ENCODE peak calls at places on chromosome 5, in four cellular contexts. One of them, this sample, is unnamed. For H3K36me3 and H3K27me3, the result is how much of the 10 kb centered on the place peaks cover.

GRCh38 chr5:88394531-88395185 is 126.0 kb upstream of the TMEM161B start:
- DNase-seq in PC-9: no peak
- DNase-seq in astrocyte: peak
- DNase-seq in gastrocnemius medialis: no peak
- DNase-seq in this sample: no peak

GRCh38 chr5:317086-317811 is 4.3 kb upstream of the AHRR start:
- DNase-seq in PC-9: peak
- DNase-seq in astrocyte: peak
- DNase-seq in gastrocnemius medialis: no peak
- DNase-seq in this sample: peak

GRCh38 chr5:75054110-75054930 is 2.0 kb upstream of the GCNT4 start:
- DNase-seq in PC-9: peak
- DNase-seq in astrocyte: peak
- DNase-seq in gastrocnemius medialis: peak
- DNase-seq in this sample: peak

GRCh38 chr5:143066556-143067281 is 296.5 kb downstream of the ARHGAP26 start:
- DNase-seq in PC-9: no peak
- DNase-seq in astrocyte: no peak
- DNase-seq in gastrocnemius medialis: peak
- DNase-seq in this sample: no peak

GRCh38 chr5:180084638-180085561 is 13.3 kb upstream of the RNF130 start:
- DNase-seq in PC-9: peak
- DNase-seq in astrocyte: no peak
- DNase-seq in gastrocnemius medialis: no peak
- DNase-seq in this sample: peak

GRCh38 chr5:40432836-40433235 is 246.9 kb upstream of the PTGER4 start:
- DNase-seq in PC-9: no peak
- DNase-seq in astrocyte: no peak
- DNase-seq in gastrocnemius medialis: no peak
- DNase-seq in this sample: no peak

GRCh38 chr5:9090381-9091026 is 455.4 kb downstream of the SEMA5A start:
- DNase-seq in PC-9: no peak
- DNase-seq in astrocyte: no peak
- DNase-seq in gastrocnemius medialis: no peak
- DNase-seq in this sample: no peak

GRCh38 chr5:53478411-53479044 is 1.9 kb upstream of the FST start:
- DNase-seq in PC-9: peak
- DNase-seq in astrocyte: peak
- DNase-seq in gastrocnemius medialis: no peak
- DNase-seq in this sample: peak

GRCh38 chr5:17816947-17817346 is 182.7 kb downstream of the TAF11L14 start:
- DNase-seq in PC-9: no peak
- DNase-seq in astrocyte: peak
- DNase-seq in gastrocnemius medialis: no peak
- DNase-seq in this sample: no peak

GRCh38 chr5:180603076-180603591 is 11.8 kb upstream of the SCGB3A1 start:
- DNase-seq in PC-9: no peak
- DNase-seq in astrocyte: no peak
- DNase-seq in gastrocnemius medialis: no peak
- DNase-seq in this sample: no peak

GRCh38 chr5:149040421-149040820 is 22.4 kb downstream of the SH3TC2 start:
- DNase-seq in PC-9: no peak
- DNase-seq in astrocyte: peak
- DNase-seq in gastrocnemius medialis: no peak
- DNase-seq in this sample: no peak

GRCh38 chr5:65172486-65173129 is 309.1 kb downstream of the ADAMTS6 start:
- DNase-seq in PC-9: no peak
- DNase-seq in astrocyte: peak
- DNase-seq in gastrocnemius medialis: no peak
- DNase-seq in this sample: peak

GRCh38 chr5:13477118-13477737 is 467.3 kb downstream of the DNAH5 start:
- DNase-seq in PC-9: peak
- DNase-seq in astrocyte: peak
- DNase-seq in gastrocnemius medialis: no peak
- DNase-seq in this sample: peak

GRCh38 chr5:39448504-39449128 is 23.8 kb upstream of the DAB2 start:
- DNase-seq in PC-9: no peak
- DNase-seq in astrocyte: no peak
- DNase-seq in gastrocnemius medialis: peak
- DNase-seq in this sample: no peak

GRCh38 chr5:78211052-78211451 is 83.4 kb downstream of the AP3B1 start:
- DNase-seq in PC-9: no peak
- DNase-seq in astrocyte: no peak
- DNase-seq in gastrocnemius medialis: no peak
- DNase-seq in this sample: no peak

GRCh38 chr5:127009784-127010183 is 20.6 kb downstream of the MARCHF3 start:
- DNase-seq in PC-9: no peak
- DNase-seq in astrocyte: no peak
- DNase-seq in gastrocnemius medialis: no peak
- DNase-seq in this sample: no peak

GRCh38 chr5:1975898-1976765 is 93.4 kb upstream of the IRX4 start:
- DNase-seq in PC-9: no peak
- DNase-seq in astrocyte: no peak
- DNase-seq in gastrocnemius medialis: no peak
- DNase-seq in this sample: no peak

GRCh38 chr5:27476356-27476988 is 438.1 kb upstream of the CDH9 start:
- DNase-seq in PC-9: no peak
- DNase-seq in astrocyte: no peak
- DNase-seq in gastrocnemius medialis: no peak
- DNase-seq in this sample: no peak

GRCh38 chr5:133457439-133457838 is 154.9 kb downstream of the FSTL4 start:
- DNase-seq in PC-9: no peak
- DNase-seq in astrocyte: no peak
- DNase-seq in gastrocnemius medialis: no peak
- DNase-seq in this sample: no peak

GRCh38 chr5:138230261-138230660 is 17.1 kb upstream of the CDC23 start:
- DNase-seq in PC-9: no peak
- DNase-seq in astrocyte: peak
- DNase-seq in gastrocnemius medialis: no peak
- DNase-seq in this sample: peak

GRCh38 chr5:43039468-43040286 is 442 bp downstream of the ANXA2R start:
- DNase-seq in PC-9: peak
- DNase-seq in astrocyte: peak
- DNase-seq in gastrocnemius medialis: peak
- DNase-seq in this sample: no peak

GRCh38 chr5:138035605-138036537 is 3.0 kb upstream of the FAM13B start:
- DNase-seq in PC-9: peak
- DNase-seq in astrocyte: peak
- DNase-seq in gastrocnemius medialis: peak
- DNase-seq in this sample: peak

GRCh38 chr5:174448662-174449061 is 275.7 kb upstream of the MSX2 start:
- DNase-seq in PC-9: no peak
- DNase-seq in astrocyte: peak
- DNase-seq in gastrocnemius medialis: no peak
- DNase-seq in this sample: peak

GRCh38 chr5:42621662-42622061 is 135.0 kb upstream of the CCDC152 start:
- DNase-seq in PC-9: no peak
- DNase-seq in astrocyte: peak
- DNase-seq in gastrocnemius medialis: no peak
- DNase-seq in this sample: no peak

GRCh38 chr5:154611341-154611767 is 133.3 kb upstream of the HAND1 start:
- DNase-seq in PC-9: no peak
- DNase-seq in astrocyte: peak
- DNase-seq in gastrocnemius medialis: no peak
- DNase-seq in this sample: no peak
- H3K4me3 ChIP-seq in PC-9: no peak
- H3K4me3 ChIP-seq in astrocyte: peak
- H3K4me3 ChIP-seq in gastrocnemius medialis: no peak
- H3K4me3 ChIP-seq in this sample: no peak

DNA sequence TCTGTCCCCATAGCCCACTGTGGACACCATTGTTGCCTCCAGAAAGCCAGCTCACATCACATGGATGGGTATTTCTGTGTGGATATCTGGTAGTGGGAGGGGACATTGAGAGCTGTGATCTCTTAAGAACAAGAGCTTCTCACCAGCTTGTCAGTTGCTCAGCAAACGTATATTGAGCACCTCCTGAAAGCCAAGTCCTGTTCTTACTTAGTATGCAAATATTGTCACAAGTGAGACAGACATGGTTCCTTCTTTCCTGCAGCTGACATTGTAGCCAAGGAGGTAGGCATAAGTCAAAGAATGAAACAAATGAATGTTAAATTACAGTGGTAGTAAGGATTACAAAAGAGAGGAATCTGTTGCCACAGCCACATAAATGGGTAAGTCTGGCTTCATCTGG is 3.8 kb downstream of the TCOF1 start:
- DNase-seq in PC-9: no peak
- DNase-seq in astrocyte: no peak
- DNase-seq in gastrocnemius medialis: no peak
- DNase-seq in this sample: no peak
- H3K36me3 ChIP-seq in PC-9: under half
- H3K36me3 ChIP-seq in astrocyte: under half
- H3K36me3 ChIP-seq in gastrocnemius medialis: under half
- H3K36me3 ChIP-seq in this sample: under half

GRCh38 chr5:16007750-16008415 is 171.7 kb downstream of the MARCHF11 start:
- DNase-seq in PC-9: no peak
- DNase-seq in astrocyte: no peak
- DNase-seq in gastrocnemius medialis: no peak
- DNase-seq in this sample: no peak

GRCh38 chr5:16005210-16005609 is 174.4 kb downstream of the MARCHF11 start:
- DNase-seq in PC-9: no peak
- DNase-seq in astrocyte: no peak
- DNase-seq in gastrocnemius medialis: no peak
- DNase-seq in this sample: no peak
- H3K27me3 ChIP-seq in PC-9: under half
- H3K27me3 ChIP-seq in astrocyte: under half
- H3K27me3 ChIP-seq in gastrocnemius medialis: under half
- H3K27me3 ChIP-seq in this sample: under half

DNA sequence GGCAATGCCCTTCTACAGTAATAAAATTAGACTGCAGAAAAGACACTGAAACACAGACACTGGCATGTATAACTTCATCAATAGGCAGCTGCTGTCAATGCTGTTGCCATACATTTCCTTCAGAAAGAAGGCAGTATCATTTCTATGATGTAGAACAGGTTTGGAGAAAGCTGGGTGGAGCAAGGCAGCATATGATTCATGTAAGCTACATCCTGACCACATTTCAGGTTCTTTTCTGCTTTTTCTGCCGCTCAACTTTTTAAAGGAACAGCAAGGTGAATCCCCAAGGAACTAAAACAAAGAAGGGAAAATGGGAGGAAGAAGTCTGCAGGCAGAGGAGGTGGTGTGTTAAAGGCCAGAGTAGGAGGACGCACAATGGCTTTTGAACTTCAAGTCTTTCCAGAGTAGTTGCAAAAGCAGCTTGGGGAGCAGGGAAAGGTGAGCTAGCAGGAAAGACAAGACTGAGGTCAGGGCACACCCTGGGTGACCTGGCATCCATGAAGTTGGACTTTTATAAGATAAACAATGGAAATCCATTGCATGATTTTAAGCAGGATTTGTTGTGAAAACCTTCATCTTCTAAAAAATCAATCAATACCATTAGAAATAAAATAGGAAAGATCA is 142.1 kb downstream of the MED10 start:
- DNase-seq in PC-9: no peak
- DNase-seq in astrocyte: no peak
- DNase-seq in gastrocnemius medialis: no peak
- DNase-seq in this sample: peak
- H3K4me3 ChIP-seq in PC-9: no peak
- H3K4me3 ChIP-seq in astrocyte: no peak
- H3K4me3 ChIP-seq in gastrocnemius medialis: no peak
- H3K4me3 ChIP-seq in this sample: no peak

GRCh38 chr5:21195145-21195544 is 1207.1 kb upstream of the CDH18 start:
- DNase-seq in PC-9: no peak
- DNase-seq in astrocyte: peak
- DNase-seq in gastrocnemius medialis: no peak
- DNase-seq in this sample: peak
- H3K36me3 ChIP-seq in PC-9: under half
- H3K36me3 ChIP-seq in astrocyte: under half
- H3K36me3 ChIP-seq in gastrocnemius medialis: under half
- H3K36me3 ChIP-seq in this sample: under half

GRCh38 chr5:32713396-32714381 is 2.6 kb downstream of the NPR3 start:
- DNase-seq in PC-9: peak
- DNase-seq in astrocyte: no peak
- DNase-seq in gastrocnemius medialis: no peak
- DNase-seq in this sample: peak
- H3K27me3 ChIP-seq in PC-9: under half
- H3K27me3 ChIP-seq in astrocyte: under half
- H3K27me3 ChIP-seq in gastrocnemius medialis: under half
- H3K27me3 ChIP-seq in this sample: under half

This sample was measured in bronchial epithelial cell.